ENCODE peak calls at places on chromosomes 7 and 10, in four cellular contexts. L is HepG2, W is GM12878, B is K562. G is an unnamed sample.

GRCh38 chr7:23020742-23021401 is 6.9 kb upstream of the HYCC1 start:
- DNase-seq in L (no peak), W (no peak), B (no peak), G (no peak)

GRCh38 chr7:134513169-134513752 is 14.1 kb upstream of the AKR1B10 start:
- DNase-seq in L (peak; percentile 27), W (peak; percentile 8), B (peak; percentile 67), G (peak; percentile 60)

GRCh38 chr10:12382157-12382548 is 32.8 kb downstream of the CAMK1D start:
- DNase-seq in L (no peak), W (no peak), B (no peak), G (no peak)

GRCh38 chr7:128362670-128363069 is 1.2 kb upstream of the PRRT4 start:
- DNase-seq in L (no peak), W (no peak), B (no peak), G (no peak)

GRCh38 chr10:5948999-5949759 is 28.2 kb downstream of the IL15RA start:
- DNase-seq in L (peak; percentile 46), W (no peak), B (peak; percentile 60), G (peak; percentile 65)

GRCh38 chr10:43899224-43899959 is 250.7 kb upstream of the ZNF32 start:
- DNase-seq in L (no peak), W (no peak), B (no peak), G (peak; percentile 64)

GRCh38 chr10:15211464-15211979 is 43.0 kb upstream of the NMT2 start:
- DNase-seq in L (no peak), W (no peak), B (no peak), G (no peak)

GRCh38 chr10:102342462-102342861 is 53.0 kb upstream of the NFKB2 start:
- DNase-seq in L (no peak), W (no peak), B (no peak), G (no peak)

GRCh38 chr10:120963587-120964220 is 112.5 kb downstream of the WDR11 start:
- DNase-seq in L (no peak), W (no peak), B (no peak), G (no peak)

DNA sequence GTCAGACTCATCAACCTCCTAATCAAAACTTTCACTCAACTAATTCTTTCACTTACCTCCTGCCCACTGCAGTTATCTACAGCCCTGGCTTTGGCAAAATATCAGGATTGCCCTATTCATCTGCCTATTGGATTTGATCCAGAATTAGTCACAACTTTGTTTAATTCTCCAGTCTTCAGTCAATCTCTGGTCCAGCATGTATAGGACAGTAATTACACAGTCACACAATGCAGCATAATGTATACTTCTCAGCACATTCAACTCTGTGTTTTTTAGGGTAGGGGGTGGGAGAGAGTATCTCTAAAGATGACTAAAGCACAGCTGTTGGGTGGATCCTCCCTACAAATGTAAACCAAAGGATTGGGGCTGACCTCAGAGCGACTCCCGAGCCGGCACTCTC is 17.7 kb upstream of the NRP1 start:
- DNase-seq in L (no peak), W (no peak), B (no peak), G (no peak)
- TF ChIP-seq RFX5 in L (no peak), W (no peak), B (no peak), G (no peak)

GRCh38 chr7:70068531-70068930 is 470.3 kb downstream of the AUTS2 start:
- DNase-seq in L (no peak), W (no peak), B (no peak), G (no peak)
- TF ChIP-seq SMC3 in L (no peak), W (no peak), B (no peak), G (no peak)

DNA sequence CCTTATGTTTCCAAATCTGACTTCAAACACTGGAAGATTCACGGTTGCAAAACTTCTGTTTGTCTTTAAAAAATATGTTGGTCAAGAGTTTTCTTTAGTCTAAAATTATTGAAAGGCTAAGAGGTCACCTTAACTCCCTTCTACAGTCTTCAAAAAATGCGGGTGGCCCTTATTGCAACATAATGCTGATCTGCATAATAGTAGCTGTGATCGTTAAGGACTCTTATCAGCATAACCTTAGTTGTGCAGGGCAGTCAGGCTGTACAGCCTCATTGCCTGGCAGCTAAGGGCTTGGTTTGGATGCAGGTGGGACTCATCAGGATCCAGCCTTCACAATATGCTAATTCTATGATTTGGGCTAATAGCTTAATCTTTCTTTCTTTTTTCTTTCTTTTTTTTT is 15.0 kb downstream of the KIAA1217 start:
- DNase-seq in L (no peak), W (no peak), B (no peak), G (no peak)
- TF ChIP-seq NFIC in L (no peak), W (no peak), B (no peak), G (no peak)

GRCh38 chr10:76397210-76397881 is 965.9 kb downstream of the LRMDA start:
- DNase-seq in L (no peak), W (no peak), B (no peak), G (no peak)
- TF ChIP-seq RFX5 in L (no peak), W (no peak), B (no peak), G (no peak)

G was measured in SK-N-SH.